ENCODE peak calls at places on chromosomes 1 and 21, in seven cellular contexts. Y, R, G, T, V, W and M are unnamed samples.

GRCh38 chr21:45255381-45256020 is 32.2 kb downstream of the POFUT2 start:
- DNase-seq in Y (no peak), R (no peak), G (no peak), T (peak), V (no peak), W (no peak), M (no peak)

GRCh38 chr1:27522148-27522859 is 32.3 kb upstream of the WASF2 start:
- DNase-seq in Y (no peak), R (peak), G (no peak), T (no peak), V (peak), W (no peak), M (no peak)

GRCh38 chr1:40662864-40663263 is 2.6 kb downstream of the RIMS3 start:
- DNase-seq in Y (no peak), R (no peak), G (no peak), T (peak), V (peak), W (no peak), M (no peak)

GRCh38 chr1:16204634-16205332 is 7.7 kb downstream of the ARHGEF19 start:
- DNase-seq in Y (no peak), R (peak), G (no peak), T (peak), V (no peak), W (no peak), M (no peak)

GRCh38 chr1:232292818-232293217 is 337.1 kb downstream of the SIPA1L2 start:
- DNase-seq in Y (no peak), R (no peak), G (no peak), T (no peak), V (no peak), W (no peak), M (no peak)

GRCh38 chr1:180632326-180633088 is 685 bp downstream of the XPR1 start:
- DNase-seq in Y (peak), R (peak), G (peak), T (peak), V (peak), W (no peak), M (no peak)

GRCh38 chr1:211648980-211649934 is 26.2 kb downstream of the NEK2 start:
- DNase-seq in Y (peak), R (peak), G (peak), T (no peak), V (peak), W (peak), M (no peak)

GRCh38 chr1:167617950-167618269 is 12.1 kb upstream of the RCSD1 start:
- DNase-seq in Y (no peak), R (no peak), G (no peak), T (no peak), V (no peak), W (no peak), M (no peak)

GRCh38 chr1:44036409-44037111 is 5.3 kb upstream of the SLC6A9 start:
- DNase-seq in Y (peak), R (peak), G (peak), T (peak), V (peak), W (peak), M (no peak)